ENCODE peak calls at places on chromosomes 12 and 14, in ten cellular contexts. F, E, H, M, O, B, S, X, Z and C are unnamed samples.

GRCh38 chr12:19382111-19382526 is 57.2 kb upstream of the AEBP2 start:
- DNase-seq in F (peak; percentile 59), E (peak; percentile 32), S (no peak), M (peak; percentile 16), H (no peak), X (peak; percentile 3), B (peak; percentile 88), Z (no peak), O (no peak), C (peak; percentile 94)

GRCh38 chr12:12859690-12860089 is 31.7 kb upstream of the GPRC5A start:
- DNase-seq in H (no peak), O (no peak), B (peak; percentile 23), F (no peak), Z (no peak), E (no peak), S (no peak), X (no peak), M (no peak), C (no peak)

GRCh38 chr12:32273712-32274111 is 125.6 kb upstream of the FGD4 start:
- DNase-seq in H (no peak), X (no peak), E (peak; percentile 55), S (peak; percentile 27), Z (no peak), B (no peak), F (no peak), M (peak; percentile 78), O (peak; percentile 4), C (no peak)

GRCh38 chr14:91058017-91058675 is 2.3 kb downstream of the RPS6KA5 start:
- DNase-seq in O (no peak), X (no peak), F (no peak), H (no peak), E (no peak), S (no peak), B (peak; percentile 12), Z (no peak), M (no peak), C (no peak)

GRCh38 chr12:16112626-16113560 is 164.6 kb downstream of the SLC15A5 start:
- DNase-seq in M (peak; percentile 54), S (no peak), X (no peak), F (no peak), E (no peak), B (no peak), H (no peak), O (no peak), Z (no peak), C (peak; percentile 11)

GRCh38 chr12:117155278-117156060 is 34.8 kb downstream of the FBXO21 start:
- DNase-seq in F (no peak), M (peak; percentile 92), Z (peak; percentile 81), H (no peak), B (peak; percentile 16), E (peak; percentile 76), S (peak; percentile 66), X (peak; percentile 75), O (peak; percentile 38), C (peak; percentile 39)

GRCh38 chr14:78399316-78399889 is 229.2 kb downstream of the NRXN3 start:
- DNase-seq in X (no peak), E (peak; percentile 47), O (peak; percentile 49), H (no peak), M (peak; percentile 71), Z (no peak), F (no peak), B (no peak), S (peak; percentile 40), C (peak; percentile 48)

GRCh38 chr12:52043386-52044212 is 7.6 kb upstream of the NR4A1 start:
- DNase-seq in Z (peak; percentile 66), E (no peak), H (no peak), F (no peak), X (no peak), S (no peak), M (no peak), O (no peak), B (peak; percentile 36), C (no peak)

GRCh38 chr12:3797649-3798048 is 44.7 kb upstream of the CRACR2A start:
- DNase-seq in M (no peak), E (no peak), S (no peak), F (no peak), Z (no peak), H (no peak), O (no peak), X (no peak), B (no peak), C (no peak)

GRCh38 chr12:110039085-110039807 is 9.1 kb downstream of the C12orf76 start:
- DNase-seq in H (peak; percentile 95), O (no peak), M (no peak), E (peak; percentile 80), S (peak; percentile 55), F (no peak), Z (peak; percentile 30), B (peak; percentile 94), X (peak; percentile 43), C (peak; percentile 94)

GRCh38 chr12:108693186-108693585 is 38.1 kb downstream of the CORO1C start:
- DNase-seq in S (no peak), F (no peak), Z (no peak), B (no peak), O (no peak), E (no peak), X (no peak), H (no peak), M (no peak), C (no peak)

GRCh38 chr12:115570271-115570777 is 707.2 kb downstream of the MED13L start:
- DNase-seq in Z (no peak), O (no peak), E (peak; percentile 16), S (no peak), B (peak; percentile 62), F (no peak), X (no peak), H (peak; percentile 11), M (peak; percentile 53), C (peak; percentile 34)

GRCh38 chr14:44422699-44423098 is 84.4 kb downstream of the FSCB start:
- DNase-seq in O (no peak), M (no peak), Z (no peak), E (no peak), S (no peak), H (no peak), X (no peak), F (no peak), B (no peak), C (no peak)

GRCh38 chr14:102775855-102776760 is 1.1 kb upstream of the TRAF3 start:
- DNase-seq in E (peak; percentile 72), M (no peak), S (peak; percentile 61), X (peak; percentile 42), Z (no peak), F (no peak), H (no peak), B (peak; percentile 77), O (no peak), C (peak; percentile 81)

GRCh38 chr12:93540506-93540905 is 32.0 kb upstream of the SOCS2 start:
- DNase-seq in F (no peak), M (no peak), O (no peak), E (no peak), X (no peak), S (no peak), H (no peak), B (no peak), Z (no peak), C (no peak)

GRCh38 chr14:23186913-23187654 is 3.6 kb upstream of the SLC7A8 start:
- DNase-seq in F (no peak), S (peak; percentile 78), X (peak; percentile 46), H (peak; percentile 47), Z (peak; percentile 66), O (peak; percentile 20), M (peak; percentile 63), B (peak; percentile 43), E (peak; percentile 75), C (peak; percentile 88)

GRCh38 chr12:8734873-8735381 is 37.1 kb downstream of the RIMKLB start:
- DNase-seq in X (no peak), E (no peak), Z (no peak), O (no peak), B (peak; percentile 29), F (no peak), M (no peak), H (no peak), S (no peak), C (peak; percentile 39)

GRCh38 chr12:130787445-130788410 is 51.3 kb downstream of the STX2 start:
- DNase-seq in S (no peak), F (no peak), H (no peak), E (no peak), X (no peak), M (peak; percentile 76), Z (no peak), B (peak; percentile 67), O (no peak), C (peak; percentile 79)
- TF ChIP-seq CTCF in S (no peak), F (no peak), H (no peak), E (no peak), X (no peak), M (no peak), Z (no peak), B (no peak), O (no peak), C (no peak)

GRCh38 chr12:113873741-113874140 is 92.4 kb downstream of the RBM19 start:
- DNase-seq in E (no peak), M (no peak), X (no peak), S (no peak), H (no peak), Z (no peak), O (no peak), B (no peak), F (no peak), C (no peak)
- TF ChIP-seq CTCF in E (no peak), M (no peak), X (no peak), S (no peak), H (no peak), Z (no peak), O (no peak), B (no peak), F (no peak), C (no peak)

GRCh38 chr14:31926123-31926522 is 151.0 kb upstream of the ARHGAP5 start:
- DNase-seq in O (no peak), Z (no peak), F (no peak), M (peak; percentile 70), B (no peak), X (no peak), E (peak; percentile 67), S (peak; percentile 27), H (no peak), C (peak; percentile 76)
- TF ChIP-seq CTCF in O (peak; percentile 73), Z (peak; percentile 57), F (peak; percentile 38), M (peak; percentile 76), B (peak; percentile 59), X (peak; percentile 38), E (peak; percentile 55), S (no peak), H (peak; percentile 58), C (peak; percentile 73)

GRCh38 chr14:93135399-93135798 is 19.7 kb upstream of the ITPK1 start:
- DNase-seq in E (no peak), O (no peak), B (no peak), H (no peak), M (no peak), S (no peak), F (no peak), Z (peak; percentile 69), X (peak; percentile 76), C (no peak)

GRCh38 chr14:93133476-93133875 is 17.8 kb upstream of the ITPK1 start:
- DNase-seq in H (no peak), B (no peak), E (peak; percentile 62), Z (no peak), F (no peak), X (no peak), M (no peak), S (no peak), O (no peak), C (peak; percentile 64)

GRCh38 chr14:93136009-93136408 is 20.3 kb upstream of the ITPK1 start:
- DNase-seq in B (no peak), S (no peak), F (no peak), M (no peak), X (no peak), O (no peak), E (no peak), H (no peak), Z (no peak), C (no peak)

GRCh38 chr14:93142854-93143652 is 27.3 kb upstream of the ITPK1 start:
- DNase-seq in O (no peak), S (no peak), Z (no peak), M (no peak), B (no peak), H (no peak), X (no peak), F (no peak), E (no peak), C (no peak)

GRCh38 chr14:93137864-93138263 is 22.1 kb upstream of the ITPK1 start:
- DNase-seq in S (peak; percentile 86), O (no peak), F (no peak), M (peak; percentile 28), B (no peak), E (peak; percentile 61), Z (peak; percentile 83), X (peak; percentile 91), H (no peak), C (peak; percentile 34)
- TF ChIP-seq CTCF in S (no peak), O (no peak), F (no peak), M (no peak), B (no peak), E (no peak), Z (peak; percentile 36), X (no peak), H (no peak), C (no peak)